ENCODE peak calls at places on chromosomes 11 and 22, in nine cellular contexts. One of them, this sample, is unnamed.

GRCh38 chr11:114586797-114587196 is 8.8 kb downstream of the NXPE4 start:
- DNase-seq in effector memory CD4-positive, alpha-beta T cell: no peak
- DNase-seq in GM13977: no peak
- DNase-seq in iris pigment epithelial cell: no peak
- DNase-seq in mesenteric fat pad: no peak
- DNase-seq in activated effector memory CD4-positive, alpha-beta T cell treated with anti-CD3 and anti-CD28 coated beads, Interleukin-2, amount 50 U/mL, for 16 hours: no peak
- DNase-seq in GM03348: no peak
- DNase-seq in stimulated activated CD8-positive, alpha-beta memory T cell treated with anti-CD3 and anti-CD28 coated beads, Interleukin-4, amount 100 ng/mL, for 1 hour: no peak
- DNase-seq in activated naive CD4-positive, alpha-beta T cell treated with anti-CD3 and anti-CD28 coated beads, Interleukin-2, amount 50 U/mL, for 16 hours: no peak
- DNase-seq in this sample: no peak

GRCh38 chr22:45584621-45585436 is 82.1 kb downstream of the FBLN1 start:
- DNase-seq in mesenteric fat pad: no peak
- DNase-seq in GM03348: no peak
- DNase-seq in GM13977: no peak
- DNase-seq in effector memory CD4-positive, alpha-beta T cell: no peak
- DNase-seq in stimulated activated CD8-positive, alpha-beta memory T cell treated with anti-CD3 and anti-CD28 coated beads, Interleukin-4, amount 100 ng/mL, for 1 hour: no peak
- DNase-seq in activated effector memory CD4-positive, alpha-beta T cell treated with anti-CD3 and anti-CD28 coated beads, Interleukin-2, amount 50 U/mL, for 16 hours: no peak
- DNase-seq in iris pigment epithelial cell: no peak
- DNase-seq in activated naive CD4-positive, alpha-beta T cell treated with anti-CD3 and anti-CD28 coated beads, Interleukin-2, amount 50 U/mL, for 16 hours: no peak
- DNase-seq in this sample: no peak

GRCh38 chr11:90997241-90997640 is 774.4 kb upstream of the CHORDC1 start:
- DNase-seq in GM03348: no peak
- DNase-seq in GM13977: no peak
- DNase-seq in activated naive CD4-positive, alpha-beta T cell treated with anti-CD3 and anti-CD28 coated beads, Interleukin-2, amount 50 U/mL, for 16 hours: no peak
- DNase-seq in effector memory CD4-positive, alpha-beta T cell: no peak
- DNase-seq in stimulated activated CD8-positive, alpha-beta memory T cell treated with anti-CD3 and anti-CD28 coated beads, Interleukin-4, amount 100 ng/mL, for 1 hour: no peak
- DNase-seq in iris pigment epithelial cell: no peak
- DNase-seq in activated effector memory CD4-positive, alpha-beta T cell treated with anti-CD3 and anti-CD28 coated beads, Interleukin-2, amount 50 U/mL, for 16 hours: no peak
- DNase-seq in mesenteric fat pad: no peak
- DNase-seq in this sample: no peak

GRCh38 chr11:104106136-104106754 is 57.7 kb downstream of the PDGFD start:
- DNase-seq in activated naive CD4-positive, alpha-beta T cell treated with anti-CD3 and anti-CD28 coated beads, Interleukin-2, amount 50 U/mL, for 16 hours: no peak
- DNase-seq in mesenteric fat pad: no peak
- DNase-seq in GM13977: no peak
- DNase-seq in activated effector memory CD4-positive, alpha-beta T cell treated with anti-CD3 and anti-CD28 coated beads, Interleukin-2, amount 50 U/mL, for 16 hours: no peak
- DNase-seq in stimulated activated CD8-positive, alpha-beta memory T cell treated with anti-CD3 and anti-CD28 coated beads, Interleukin-4, amount 100 ng/mL, for 1 hour: no peak
- DNase-seq in effector memory CD4-positive, alpha-beta T cell: no peak
- DNase-seq in GM03348: peak
- DNase-seq in iris pigment epithelial cell: peak
- DNase-seq in this sample: peak

GRCh38 chr11:83864412-83865057 is 578.4 kb upstream of the CCDC90B start:
- DNase-seq in iris pigment epithelial cell: no peak
- DNase-seq in activated effector memory CD4-positive, alpha-beta T cell treated with anti-CD3 and anti-CD28 coated beads, Interleukin-2, amount 50 U/mL, for 16 hours: no peak
- DNase-seq in mesenteric fat pad: no peak
- DNase-seq in effector memory CD4-positive, alpha-beta T cell: no peak
- DNase-seq in activated naive CD4-positive, alpha-beta T cell treated with anti-CD3 and anti-CD28 coated beads, Interleukin-2, amount 50 U/mL, for 16 hours: no peak
- DNase-seq in stimulated activated CD8-positive, alpha-beta memory T cell treated with anti-CD3 and anti-CD28 coated beads, Interleukin-4, amount 100 ng/mL, for 1 hour: no peak
- DNase-seq in GM13977: no peak
- DNase-seq in GM03348: no peak
- DNase-seq in this sample: no peak

GRCh38 chr11:134792044-134792443 is 380.0 kb upstream of the B3GAT1 start:
- DNase-seq in GM03348: no peak
- DNase-seq in GM13977: no peak
- DNase-seq in stimulated activated CD8-positive, alpha-beta memory T cell treated with anti-CD3 and anti-CD28 coated beads, Interleukin-4, amount 100 ng/mL, for 1 hour: no peak
- DNase-seq in iris pigment epithelial cell: peak
- DNase-seq in mesenteric fat pad: no peak
- DNase-seq in activated effector memory CD4-positive, alpha-beta T cell treated with anti-CD3 and anti-CD28 coated beads, Interleukin-2, amount 50 U/mL, for 16 hours: no peak
- DNase-seq in activated naive CD4-positive, alpha-beta T cell treated with anti-CD3 and anti-CD28 coated beads, Interleukin-2, amount 50 U/mL, for 16 hours: no peak
- DNase-seq in effector memory CD4-positive, alpha-beta T cell: no peak
- DNase-seq in this sample: no peak

GRCh38 chr11:77094841-77095365 is 7.7 kb upstream of the OMP start:
- DNase-seq in mesenteric fat pad: no peak
- DNase-seq in GM03348: no peak
- DNase-seq in effector memory CD4-positive, alpha-beta T cell: no peak
- DNase-seq in stimulated activated CD8-positive, alpha-beta memory T cell treated with anti-CD3 and anti-CD28 coated beads, Interleukin-4, amount 100 ng/mL, for 1 hour: no peak
- DNase-seq in activated naive CD4-positive, alpha-beta T cell treated with anti-CD3 and anti-CD28 coated beads, Interleukin-2, amount 50 U/mL, for 16 hours: no peak
- DNase-seq in iris pigment epithelial cell: no peak
- DNase-seq in GM13977: no peak
- DNase-seq in activated effector memory CD4-positive, alpha-beta T cell treated with anti-CD3 and anti-CD28 coated beads, Interleukin-2, amount 50 U/mL, for 16 hours: no peak
- DNase-seq in this sample: no peak

GRCh38 chr11:119729581-119730346 is 764 bp upstream of the NECTIN1 start:
- DNase-seq in activated naive CD4-positive, alpha-beta T cell treated with anti-CD3 and anti-CD28 coated beads, Interleukin-2, amount 50 U/mL, for 16 hours: no peak
- DNase-seq in GM03348: peak
- DNase-seq in iris pigment epithelial cell: peak
- DNase-seq in mesenteric fat pad: no peak
- DNase-seq in effector memory CD4-positive, alpha-beta T cell: no peak
- DNase-seq in GM13977: peak
- DNase-seq in activated effector memory CD4-positive, alpha-beta T cell treated with anti-CD3 and anti-CD28 coated beads, Interleukin-2, amount 50 U/mL, for 16 hours: no peak
- DNase-seq in stimulated activated CD8-positive, alpha-beta memory T cell treated with anti-CD3 and anti-CD28 coated beads, Interleukin-4, amount 100 ng/mL, for 1 hour: no peak
- DNase-seq in this sample: peak

GRCh38 chr11:8652140-8652539 is 30.3 kb downstream of the TRIM66 start:
- DNase-seq in stimulated activated CD8-positive, alpha-beta memory T cell treated with anti-CD3 and anti-CD28 coated beads, Interleukin-4, amount 100 ng/mL, for 1 hour: no peak
- DNase-seq in activated naive CD4-positive, alpha-beta T cell treated with anti-CD3 and anti-CD28 coated beads, Interleukin-2, amount 50 U/mL, for 16 hours: no peak
- DNase-seq in mesenteric fat pad: no peak
- DNase-seq in activated effector memory CD4-positive, alpha-beta T cell treated with anti-CD3 and anti-CD28 coated beads, Interleukin-2, amount 50 U/mL, for 16 hours: no peak
- DNase-seq in iris pigment epithelial cell: peak
- DNase-seq in GM03348: peak
- DNase-seq in GM13977: no peak
- DNase-seq in effector memory CD4-positive, alpha-beta T cell: no peak
- DNase-seq in this sample: peak

GRCh38 chr11:11587122-11587521 is 34.7 kb downstream of the GALNT18 start:
- DNase-seq in effector memory CD4-positive, alpha-beta T cell: no peak
- DNase-seq in mesenteric fat pad: no peak
- DNase-seq in iris pigment epithelial cell: no peak
- DNase-seq in stimulated activated CD8-positive, alpha-beta memory T cell treated with anti-CD3 and anti-CD28 coated beads, Interleukin-4, amount 100 ng/mL, for 1 hour: no peak
- DNase-seq in GM13977: no peak
- DNase-seq in activated naive CD4-positive, alpha-beta T cell treated with anti-CD3 and anti-CD28 coated beads, Interleukin-2, amount 50 U/mL, for 16 hours: no peak
- DNase-seq in activated effector memory CD4-positive, alpha-beta T cell treated with anti-CD3 and anti-CD28 coated beads, Interleukin-2, amount 50 U/mL, for 16 hours: no peak
- DNase-seq in GM03348: no peak
- DNase-seq in this sample: no peak

GRCh38 chr11:125777309-125777708 is 1.3 kb downstream of the PATE2 start:
- DNase-seq in iris pigment epithelial cell: peak
- DNase-seq in activated naive CD4-positive, alpha-beta T cell treated with anti-CD3 and anti-CD28 coated beads, Interleukin-2, amount 50 U/mL, for 16 hours: no peak
- DNase-seq in mesenteric fat pad: no peak
- DNase-seq in GM13977: no peak
- DNase-seq in GM03348: no peak
- DNase-seq in stimulated activated CD8-positive, alpha-beta memory T cell treated with anti-CD3 and anti-CD28 coated beads, Interleukin-4, amount 100 ng/mL, for 1 hour: no peak
- DNase-seq in activated effector memory CD4-positive, alpha-beta T cell treated with anti-CD3 and anti-CD28 coated beads, Interleukin-2, amount 50 U/mL, for 16 hours: no peak
- DNase-seq in effector memory CD4-positive, alpha-beta T cell: no peak
- DNase-seq in this sample: peak

GRCh38 chr11:72623052-72623451 is 51.2 kb downstream of the PDE2A start:
- DNase-seq in activated effector memory CD4-positive, alpha-beta T cell treated with anti-CD3 and anti-CD28 coated beads, Interleukin-2, amount 50 U/mL, for 16 hours: no peak
- DNase-seq in iris pigment epithelial cell: no peak
- DNase-seq in GM13977: no peak
- DNase-seq in mesenteric fat pad: no peak
- DNase-seq in GM03348: no peak
- DNase-seq in stimulated activated CD8-positive, alpha-beta memory T cell treated with anti-CD3 and anti-CD28 coated beads, Interleukin-4, amount 100 ng/mL, for 1 hour: no peak
- DNase-seq in effector memory CD4-positive, alpha-beta T cell: no peak
- DNase-seq in activated naive CD4-positive, alpha-beta T cell treated with anti-CD3 and anti-CD28 coated beads, Interleukin-2, amount 50 U/mL, for 16 hours: no peak
- DNase-seq in this sample: no peak

GRCh38 chr11:130199792-130200191 is 40.2 kb downstream of the ST14 start:
- DNase-seq in stimulated activated CD8-positive, alpha-beta memory T cell treated with anti-CD3 and anti-CD28 coated beads, Interleukin-4, amount 100 ng/mL, for 1 hour: no peak
- DNase-seq in activated effector memory CD4-positive, alpha-beta T cell treated with anti-CD3 and anti-CD28 coated beads, Interleukin-2, amount 50 U/mL, for 16 hours: no peak
- DNase-seq in GM13977: no peak
- DNase-seq in mesenteric fat pad: no peak
- DNase-seq in effector memory CD4-positive, alpha-beta T cell: no peak
- DNase-seq in GM03348: no peak
- DNase-seq in activated naive CD4-positive, alpha-beta T cell treated with anti-CD3 and anti-CD28 coated beads, Interleukin-2, amount 50 U/mL, for 16 hours: no peak
- DNase-seq in iris pigment epithelial cell: no peak
- DNase-seq in this sample: no peak

GRCh38 chr22:37563153-37564081 is 3.1 kb downstream of the CDC42EP1 start:
- DNase-seq in iris pigment epithelial cell: peak
- DNase-seq in stimulated activated CD8-positive, alpha-beta memory T cell treated with anti-CD3 and anti-CD28 coated beads, Interleukin-4, amount 100 ng/mL, for 1 hour: no peak
- DNase-seq in mesenteric fat pad: no peak
- DNase-seq in effector memory CD4-positive, alpha-beta T cell: no peak
- DNase-seq in activated effector memory CD4-positive, alpha-beta T cell treated with anti-CD3 and anti-CD28 coated beads, Interleukin-2, amount 50 U/mL, for 16 hours: no peak
- DNase-seq in GM13977: no peak
- DNase-seq in GM03348: peak
- DNase-seq in activated naive CD4-positive, alpha-beta T cell treated with anti-CD3 and anti-CD28 coated beads, Interleukin-2, amount 50 U/mL, for 16 hours: no peak
- DNase-seq in this sample: peak

GRCh38 chr11:96324912-96325311 is 18.1 kb downstream of the MAML2 start:
- DNase-seq in activated effector memory CD4-positive, alpha-beta T cell treated with anti-CD3 and anti-CD28 coated beads, Interleukin-2, amount 50 U/mL, for 16 hours: no peak
- DNase-seq in iris pigment epithelial cell: peak
- DNase-seq in GM13977: no peak
- DNase-seq in GM03348: peak
- DNase-seq in stimulated activated CD8-positive, alpha-beta memory T cell treated with anti-CD3 and anti-CD28 coated beads, Interleukin-4, amount 100 ng/mL, for 1 hour: no peak
- DNase-seq in mesenteric fat pad: no peak
- DNase-seq in effector memory CD4-positive, alpha-beta T cell: no peak
- DNase-seq in activated naive CD4-positive, alpha-beta T cell treated with anti-CD3 and anti-CD28 coated beads, Interleukin-2, amount 50 U/mL, for 16 hours: no peak
- DNase-seq in this sample: peak

GRCh38 chr11:7536102-7536501 is 22.3 kb downstream of the PPFIBP2 start:
- DNase-seq in GM13977: no peak
- DNase-seq in activated effector memory CD4-positive, alpha-beta T cell treated with anti-CD3 and anti-CD28 coated beads, Interleukin-2, amount 50 U/mL, for 16 hours: no peak
- DNase-seq in activated naive CD4-positive, alpha-beta T cell treated with anti-CD3 and anti-CD28 coated beads, Interleukin-2, amount 50 U/mL, for 16 hours: no peak
- DNase-seq in stimulated activated CD8-positive, alpha-beta memory T cell treated with anti-CD3 and anti-CD28 coated beads, Interleukin-4, amount 100 ng/mL, for 1 hour: no peak
- DNase-seq in GM03348: no peak
- DNase-seq in effector memory CD4-positive, alpha-beta T cell: no peak
- DNase-seq in iris pigment epithelial cell: no peak
- DNase-seq in mesenteric fat pad: no peak
- DNase-seq in this sample: no peak

GRCh38 chr22:33787645-33788456 is 132.4 kb downstream of the LARGE1 start:
- DNase-seq in mesenteric fat pad: no peak
- DNase-seq in GM13977: peak
- DNase-seq in iris pigment epithelial cell: no peak
- DNase-seq in stimulated activated CD8-positive, alpha-beta memory T cell treated with anti-CD3 and anti-CD28 coated beads, Interleukin-4, amount 100 ng/mL, for 1 hour: no peak
- DNase-seq in activated naive CD4-positive, alpha-beta T cell treated with anti-CD3 and anti-CD28 coated beads, Interleukin-2, amount 50 U/mL, for 16 hours: no peak
- DNase-seq in GM03348: no peak
- DNase-seq in activated effector memory CD4-positive, alpha-beta T cell treated with anti-CD3 and anti-CD28 coated beads, Interleukin-2, amount 50 U/mL, for 16 hours: no peak
- DNase-seq in effector memory CD4-positive, alpha-beta T cell: no peak
- DNase-seq in this sample: no peak

GRCh38 chr11:126896025-126896424 is 104.5 kb downstream of the KIRREL3 start:
- DNase-seq in GM13977: no peak
- DNase-seq in GM03348: no peak
- DNase-seq in iris pigment epithelial cell: no peak
- DNase-seq in effector memory CD4-positive, alpha-beta T cell: no peak
- DNase-seq in activated naive CD4-positive, alpha-beta T cell treated with anti-CD3 and anti-CD28 coated beads, Interleukin-2, amount 50 U/mL, for 16 hours: no peak
- DNase-seq in activated effector memory CD4-positive, alpha-beta T cell treated with anti-CD3 and anti-CD28 coated beads, Interleukin-2, amount 50 U/mL, for 16 hours: no peak
- DNase-seq in stimulated activated CD8-positive, alpha-beta memory T cell treated with anti-CD3 and anti-CD28 coated beads, Interleukin-4, amount 100 ng/mL, for 1 hour: no peak
- DNase-seq in mesenteric fat pad: no peak
- DNase-seq in this sample: no peak

GRCh38 chr11:47847892-47848635 is at the start of gene NUP160:
- DNase-seq in mesenteric fat pad: peak
- DNase-seq in GM03348: peak
- DNase-seq in stimulated activated CD8-positive, alpha-beta memory T cell treated with anti-CD3 and anti-CD28 coated beads, Interleukin-4, amount 100 ng/mL, for 1 hour: peak
- DNase-seq in iris pigment epithelial cell: peak
- DNase-seq in effector memory CD4-positive, alpha-beta T cell: peak
- DNase-seq in GM13977: peak
- DNase-seq in activated naive CD4-positive, alpha-beta T cell treated with anti-CD3 and anti-CD28 coated beads, Interleukin-2, amount 50 U/mL, for 16 hours: peak
- DNase-seq in activated effector memory CD4-positive, alpha-beta T cell treated with anti-CD3 and anti-CD28 coated beads, Interleukin-2, amount 50 U/mL, for 16 hours: peak
- DNase-seq in this sample: no peak

GRCh38 chr11:5597953-5598352 is 1.5 kb downstream of the TRIM6 start:
- DNase-seq in activated naive CD4-positive, alpha-beta T cell treated with anti-CD3 and anti-CD28 coated beads, Interleukin-2, amount 50 U/mL, for 16 hours: no peak
- DNase-seq in activated effector memory CD4-positive, alpha-beta T cell treated with anti-CD3 and anti-CD28 coated beads, Interleukin-2, amount 50 U/mL, for 16 hours: no peak
- DNase-seq in effector memory CD4-positive, alpha-beta T cell: no peak
- DNase-seq in GM13977: no peak
- DNase-seq in stimulated activated CD8-positive, alpha-beta memory T cell treated with anti-CD3 and anti-CD28 coated beads, Interleukin-4, amount 100 ng/mL, for 1 hour: no peak
- DNase-seq in iris pigment epithelial cell: no peak
- DNase-seq in mesenteric fat pad: no peak
- DNase-seq in GM03348: no peak
- DNase-seq in this sample: no peak

GRCh38 chr11:94740975-94741707 is 27.0 kb upstream of the AMOTL1 start:
- DNase-seq in effector memory CD4-positive, alpha-beta T cell: no peak
- DNase-seq in activated effector memory CD4-positive, alpha-beta T cell treated with anti-CD3 and anti-CD28 coated beads, Interleukin-2, amount 50 U/mL, for 16 hours: no peak
- DNase-seq in GM13977: peak
- DNase-seq in activated naive CD4-positive, alpha-beta T cell treated with anti-CD3 and anti-CD28 coated beads, Interleukin-2, amount 50 U/mL, for 16 hours: no peak
- DNase-seq in iris pigment epithelial cell: peak
- DNase-seq in GM03348: peak
- DNase-seq in mesenteric fat pad: no peak
- DNase-seq in stimulated activated CD8-positive, alpha-beta memory T cell treated with anti-CD3 and anti-CD28 coated beads, Interleukin-4, amount 100 ng/mL, for 1 hour: no peak
- DNase-seq in this sample: no peak

GRCh38 chr11:123429851-123430735 is at the start of gene GRAMD1B:
- DNase-seq in GM13977: peak
- DNase-seq in iris pigment epithelial cell: peak
- DNase-seq in mesenteric fat pad: no peak
- DNase-seq in effector memory CD4-positive, alpha-beta T cell: peak
- DNase-seq in GM03348: peak
- DNase-seq in stimulated activated CD8-positive, alpha-beta memory T cell treated with anti-CD3 and anti-CD28 coated beads, Interleukin-4, amount 100 ng/mL, for 1 hour: peak
- DNase-seq in activated naive CD4-positive, alpha-beta T cell treated with anti-CD3 and anti-CD28 coated beads, Interleukin-2, amount 50 U/mL, for 16 hours: peak
- DNase-seq in activated effector memory CD4-positive, alpha-beta T cell treated with anti-CD3 and anti-CD28 coated beads, Interleukin-2, amount 50 U/mL, for 16 hours: peak
- DNase-seq in this sample: peak

GRCh38 chr11:76764941-76765340 is 18.2 kb upstream of the TSKU start:
- DNase-seq in stimulated activated CD8-positive, alpha-beta memory T cell treated with anti-CD3 and anti-CD28 coated beads, Interleukin-4, amount 100 ng/mL, for 1 hour: no peak
- DNase-seq in effector memory CD4-positive, alpha-beta T cell: no peak
- DNase-seq in iris pigment epithelial cell: no peak
- DNase-seq in GM03348: no peak
- DNase-seq in mesenteric fat pad: no peak
- DNase-seq in activated naive CD4-positive, alpha-beta T cell treated with anti-CD3 and anti-CD28 coated beads, Interleukin-2, amount 50 U/mL, for 16 hours: no peak
- DNase-seq in activated effector memory CD4-positive, alpha-beta T cell treated with anti-CD3 and anti-CD28 coated beads, Interleukin-2, amount 50 U/mL, for 16 hours: peak
- DNase-seq in GM13977: no peak
- DNase-seq in this sample: no peak

GRCh38 chr11:2924821-2925675 is 4.2 kb downstream of the PHLDA2 start:
- DNase-seq in effector memory CD4-positive, alpha-beta T cell: no peak
- DNase-seq in GM13977: no peak
- DNase-seq in activated naive CD4-positive, alpha-beta T cell treated with anti-CD3 and anti-CD28 coated beads, Interleukin-2, amount 50 U/mL, for 16 hours: no peak
- DNase-seq in stimulated activated CD8-positive, alpha-beta memory T cell treated with anti-CD3 and anti-CD28 coated beads, Interleukin-4, amount 100 ng/mL, for 1 hour: no peak
- DNase-seq in iris pigment epithelial cell: no peak
- DNase-seq in activated effector memory CD4-positive, alpha-beta T cell treated with anti-CD3 and anti-CD28 coated beads, Interleukin-2, amount 50 U/mL, for 16 hours: no peak
- DNase-seq in GM03348: no peak
- DNase-seq in mesenteric fat pad: no peak
- DNase-seq in this sample: no peak

GRCh38 chr22:23278883-23279675 is 98.8 kb downstream of the BCR start:
- DNase-seq in GM13977: no peak
- DNase-seq in effector memory CD4-positive, alpha-beta T cell: no peak
- DNase-seq in GM03348: peak
- DNase-seq in stimulated activated CD8-positive, alpha-beta memory T cell treated with anti-CD3 and anti-CD28 coated beads, Interleukin-4, amount 100 ng/mL, for 1 hour: no peak
- DNase-seq in activated naive CD4-positive, alpha-beta T cell treated with anti-CD3 and anti-CD28 coated beads, Interleukin-2, amount 50 U/mL, for 16 hours: no peak
- DNase-seq in activated effector memory CD4-positive, alpha-beta T cell treated with anti-CD3 and anti-CD28 coated beads, Interleukin-2, amount 50 U/mL, for 16 hours: no peak
- DNase-seq in mesenteric fat pad: no peak
- DNase-seq in iris pigment epithelial cell: no peak
- DNase-seq in this sample: no peak

GRCh38 chr22:21108379-21109115 is 62.8 kb downstream of the LRRC74B start:
- DNase-seq in iris pigment epithelial cell: peak
- DNase-seq in GM13977: no peak
- DNase-seq in GM03348: no peak
- DNase-seq in effector memory CD4-positive, alpha-beta T cell: no peak
- DNase-seq in activated effector memory CD4-positive, alpha-beta T cell treated with anti-CD3 and anti-CD28 coated beads, Interleukin-2, amount 50 U/mL, for 16 hours: no peak
- DNase-seq in activated naive CD4-positive, alpha-beta T cell treated with anti-CD3 and anti-CD28 coated beads, Interleukin-2, amount 50 U/mL, for 16 hours: no peak
- DNase-seq in stimulated activated CD8-positive, alpha-beta memory T cell treated with anti-CD3 and anti-CD28 coated beads, Interleukin-4, amount 100 ng/mL, for 1 hour: no peak
- DNase-seq in mesenteric fat pad: no peak
- DNase-seq in this sample: no peak

GRCh38 chr11:125218336-125218735 is 53.8 kb downstream of the PKNOX2 start:
- DNase-seq in mesenteric fat pad: no peak
- DNase-seq in effector memory CD4-positive, alpha-beta T cell: no peak
- DNase-seq in GM13977: no peak
- DNase-seq in iris pigment epithelial cell: no peak
- DNase-seq in activated naive CD4-positive, alpha-beta T cell treated with anti-CD3 and anti-CD28 coated beads, Interleukin-2, amount 50 U/mL, for 16 hours: no peak
- DNase-seq in GM03348: no peak
- DNase-seq in stimulated activated CD8-positive, alpha-beta memory T cell treated with anti-CD3 and anti-CD28 coated beads, Interleukin-4, amount 100 ng/mL, for 1 hour: no peak
- DNase-seq in activated effector memory CD4-positive, alpha-beta T cell treated with anti-CD3 and anti-CD28 coated beads, Interleukin-2, amount 50 U/mL, for 16 hours: no peak
- DNase-seq in this sample: no peak

GRCh38 chr11:47507016-47507631 is 45.8 kb downstream of the CELF1 start:
- DNase-seq in mesenteric fat pad: no peak
- DNase-seq in iris pigment epithelial cell: no peak
- DNase-seq in effector memory CD4-positive, alpha-beta T cell: no peak
- DNase-seq in stimulated activated CD8-positive, alpha-beta memory T cell treated with anti-CD3 and anti-CD28 coated beads, Interleukin-4, amount 100 ng/mL, for 1 hour: no peak
- DNase-seq in activated effector memory CD4-positive, alpha-beta T cell treated with anti-CD3 and anti-CD28 coated beads, Interleukin-2, amount 50 U/mL, for 16 hours: no peak
- DNase-seq in GM13977: no peak
- DNase-seq in activated naive CD4-positive, alpha-beta T cell treated with anti-CD3 and anti-CD28 coated beads, Interleukin-2, amount 50 U/mL, for 16 hours: no peak
- DNase-seq in GM03348: peak
- DNase-seq in this sample: peak

GRCh38 chr11:75503531-75504099 is 22.1 kb downstream of the GDPD5 start:
- DNase-seq in GM13977: no peak
- DNase-seq in iris pigment epithelial cell: no peak
- DNase-seq in activated effector memory CD4-positive, alpha-beta T cell treated with anti-CD3 and anti-CD28 coated beads, Interleukin-2, amount 50 U/mL, for 16 hours: no peak
- DNase-seq in activated naive CD4-positive, alpha-beta T cell treated with anti-CD3 and anti-CD28 coated beads, Interleukin-2, amount 50 U/mL, for 16 hours: no peak
- DNase-seq in GM03348: no peak
- DNase-seq in effector memory CD4-positive, alpha-beta T cell: no peak
- DNase-seq in mesenteric fat pad: no peak
- DNase-seq in stimulated activated CD8-positive, alpha-beta memory T cell treated with anti-CD3 and anti-CD28 coated beads, Interleukin-4, amount 100 ng/mL, for 1 hour: no peak
- DNase-seq in this sample: no peak

GRCh38 chr22:43945632-43946390 is 9.4 kb upstream of the SAMM50 start:
- DNase-seq in stimulated activated CD8-positive, alpha-beta memory T cell treated with anti-CD3 and anti-CD28 coated beads, Interleukin-4, amount 100 ng/mL, for 1 hour: no peak
- DNase-seq in iris pigment epithelial cell: peak
- DNase-seq in GM03348: peak
- DNase-seq in effector memory CD4-positive, alpha-beta T cell: peak
- DNase-seq in activated effector memory CD4-positive, alpha-beta T cell treated with anti-CD3 and anti-CD28 coated beads, Interleukin-2, amount 50 U/mL, for 16 hours: peak
- DNase-seq in GM13977: peak
- DNase-seq in mesenteric fat pad: no peak
- DNase-seq in activated naive CD4-positive, alpha-beta T cell treated with anti-CD3 and anti-CD28 coated beads, Interleukin-2, amount 50 U/mL, for 16 hours: peak
- DNase-seq in this sample: no peak

GRCh38 chr11:116109228-116109627 is 605.0 kb upstream of the CADM1 start:
- DNase-seq in effector memory CD4-positive, alpha-beta T cell: no peak
- DNase-seq in iris pigment epithelial cell: peak
- DNase-seq in stimulated activated CD8-positive, alpha-beta memory T cell treated with anti-CD3 and anti-CD28 coated beads, Interleukin-4, amount 100 ng/mL, for 1 hour: no peak
- DNase-seq in mesenteric fat pad: no peak
- DNase-seq in activated effector memory CD4-positive, alpha-beta T cell treated with anti-CD3 and anti-CD28 coated beads, Interleukin-2, amount 50 U/mL, for 16 hours: no peak
- DNase-seq in GM13977: no peak
- DNase-seq in activated naive CD4-positive, alpha-beta T cell treated with anti-CD3 and anti-CD28 coated beads, Interleukin-2, amount 50 U/mL, for 16 hours: no peak
- DNase-seq in GM03348: no peak
- DNase-seq in this sample: no peak